ENCODE peak calls at places on chromosome 10, in six cellular contexts. G is SK-N-SH, I is GM23248, E is mammary epithelial cell, U is astrocyte, P is neural progenitor cell. H is an unnamed sample.

GRCh38 chr10:113846036-113846435 is 7.8 kb downstream of the DCLRE1A start:
- DNase-seq in G (no peak), I (no peak), U (no peak), E (no peak), P (no peak), H (no peak)

GRCh38 chr10:30422981-30423654 is 10.9 kb upstream of the MAP3K8 start:
- DNase-seq in U (peak; percentile 71), P (peak; percentile 52), E (peak; percentile 78), G (no peak), I (peak; percentile 72), H (no peak)

GRCh38 chr10:118108194-118109026 is 61.7 kb upstream of the RAB11FIP2 start:
- DNase-seq in I (peak; percentile 54), G (peak; percentile 44), E (peak; percentile 56), U (peak; percentile 20), P (peak; percentile 45), H (no peak)

GRCh38 chr10:107163086-107163880 is 1.2 kb downstream of the SORCS1 start:
- DNase-seq in G (peak; percentile 44), U (no peak), P (peak; percentile 58), I (peak; percentile 7), E (no peak), H (no peak)

GRCh38 chr10:85946713-85947326 is 419.8 kb downstream of the GRID1 start:
- DNase-seq in U (no peak), P (no peak), E (no peak), G (no peak), I (no peak), H (peak; percentile 13)

GRCh38 chr10:63977329-63977923 is 456.2 kb downstream of the REEP3 start:
- DNase-seq in U (peak; percentile 2), I (peak; percentile 56), E (peak; percentile 45), G (peak; percentile 61), P (peak; percentile 68), H (peak; percentile 34)

GRCh38 chr10:129662386-129662785 is 195.3 kb downstream of the MGMT start:
- DNase-seq in U (no peak), P (no peak), E (no peak), I (no peak), G (no peak), H (no peak)

GRCh38 chr10:18134921-18135320 is 5.3 kb upstream of the CACNB2 start:
- DNase-seq in P (no peak), G (no peak), E (no peak), I (no peak), U (no peak), H (no peak)

GRCh38 chr10:74683621-74684114 is 142.7 kb upstream of the KAT6B start:
- DNase-seq in U (no peak), P (no peak), G (no peak), E (no peak), I (no peak), H (no peak)

GRCh38 chr10:98338318-98338717 is 70.3 kb upstream of the LOXL4 start:
- DNase-seq in P (no peak), I (peak; percentile 84), U (peak; percentile 67), E (no peak), G (no peak), H (no peak)

GRCh38 chr10:108957681-108958080 is 965.6 kb downstream of the XPNPEP1 start:
- DNase-seq in G (no peak), U (peak; percentile 51), P (peak; percentile 17), I (peak; percentile 82), E (no peak), H (no peak)

GRCh38 chr10:33233635-33234034 is 100.8 kb downstream of the NRP1 start:
- DNase-seq in U (peak; percentile 67), I (peak; percentile 28), E (no peak), G (no peak), P (no peak), H (no peak)

GRCh38 chr10:63664341-63664885 is 143.2 kb downstream of the REEP3 start:
- DNase-seq in P (no peak), G (no peak), E (no peak), U (no peak), I (no peak), H (no peak)

GRCh38 chr10:57017356-57018037 is 656.4 kb upstream of the ZWINT start:
- DNase-seq in E (no peak), G (no peak), U (no peak), P (no peak), I (no peak), H (no peak)

GRCh38 chr10:17174626-17175025 is 26.8 kb downstream of the TRDMT1 start:
- DNase-seq in U (no peak), I (peak; percentile 10), G (no peak), E (no peak), P (no peak), H (no peak)

GRCh38 chr10:8325417-8325980 is 271.0 kb downstream of the GATA3 start:
- DNase-seq in G (no peak), E (no peak), P (no peak), U (no peak), I (no peak), H (no peak)

GRCh38 chr10:74624501-74624900 is 201.9 kb upstream of the KAT6B start:
- DNase-seq in I (no peak), P (no peak), E (no peak), G (no peak), U (no peak), H (no peak)

GRCh38 chr10:124630551-124630950 is 113.6 kb downstream of the FAM53B start:
- DNase-seq in P (no peak), U (no peak), E (no peak), G (no peak), I (no peak), H (no peak)
- H3K4me1 ChIP-seq in P (peaks cover 30% of the 10 kb centered on the region), U (no peaks in the 10 kb centered on the region), E (peaks cover 48% of the 10 kb centered on the region), G (peaks cover 28% of the 10 kb centered on the region), I (no peaks in the 10 kb centered on the region), H (peaks cover 87% of the 10 kb centered on the region)

DNA sequence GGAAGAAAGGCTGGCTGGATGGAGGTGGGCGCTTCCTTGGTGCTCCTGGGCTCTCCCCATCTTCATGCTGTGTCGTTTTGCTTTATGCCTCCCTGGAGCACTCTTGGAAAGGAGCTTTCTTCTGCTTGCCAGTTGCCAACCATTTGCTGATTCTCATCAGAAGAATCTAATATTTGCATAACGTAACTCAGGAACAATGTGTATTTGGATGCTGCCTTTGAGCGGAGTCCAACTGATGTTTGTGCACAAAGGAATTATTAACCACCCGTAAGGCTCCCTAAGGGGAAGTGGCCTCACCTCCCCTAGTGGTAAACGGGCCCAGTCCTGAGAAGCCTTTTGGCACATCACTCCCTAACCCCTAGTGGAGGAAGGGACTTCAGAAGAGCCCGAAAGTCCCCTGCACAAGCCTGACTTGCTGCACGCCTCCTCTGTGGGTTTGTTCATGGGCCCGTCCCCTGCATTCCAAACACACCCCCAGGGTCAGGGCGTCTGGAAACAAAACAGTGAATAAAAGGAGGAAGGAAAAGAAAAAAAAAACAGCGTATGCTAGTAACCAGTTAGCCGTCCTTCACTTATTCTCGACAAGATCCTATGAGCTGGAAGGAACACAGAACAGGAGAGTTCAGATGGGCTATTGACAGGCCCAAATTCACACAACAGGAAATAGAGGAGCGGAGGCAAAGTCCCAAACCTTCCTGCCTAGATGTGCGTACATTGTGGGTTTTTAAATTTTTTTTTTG is 602.2 kb downstream of the LRMDA start:
- DNase-seq in U (peak; percentile 69), I (peak; percentile 86), E (no peak), G (no peak), P (peak; percentile 38), H (no peak)
- H2AFZ ChIP-seq in U (peak overlapping the region; percentile 24), I (peak overlapping the region; percentile 67), E (peak overlapping the region; percentile 62), G (no peak overlapping the region), P (no peak overlapping the region), H (no peak overlapping the region)

DNA sequence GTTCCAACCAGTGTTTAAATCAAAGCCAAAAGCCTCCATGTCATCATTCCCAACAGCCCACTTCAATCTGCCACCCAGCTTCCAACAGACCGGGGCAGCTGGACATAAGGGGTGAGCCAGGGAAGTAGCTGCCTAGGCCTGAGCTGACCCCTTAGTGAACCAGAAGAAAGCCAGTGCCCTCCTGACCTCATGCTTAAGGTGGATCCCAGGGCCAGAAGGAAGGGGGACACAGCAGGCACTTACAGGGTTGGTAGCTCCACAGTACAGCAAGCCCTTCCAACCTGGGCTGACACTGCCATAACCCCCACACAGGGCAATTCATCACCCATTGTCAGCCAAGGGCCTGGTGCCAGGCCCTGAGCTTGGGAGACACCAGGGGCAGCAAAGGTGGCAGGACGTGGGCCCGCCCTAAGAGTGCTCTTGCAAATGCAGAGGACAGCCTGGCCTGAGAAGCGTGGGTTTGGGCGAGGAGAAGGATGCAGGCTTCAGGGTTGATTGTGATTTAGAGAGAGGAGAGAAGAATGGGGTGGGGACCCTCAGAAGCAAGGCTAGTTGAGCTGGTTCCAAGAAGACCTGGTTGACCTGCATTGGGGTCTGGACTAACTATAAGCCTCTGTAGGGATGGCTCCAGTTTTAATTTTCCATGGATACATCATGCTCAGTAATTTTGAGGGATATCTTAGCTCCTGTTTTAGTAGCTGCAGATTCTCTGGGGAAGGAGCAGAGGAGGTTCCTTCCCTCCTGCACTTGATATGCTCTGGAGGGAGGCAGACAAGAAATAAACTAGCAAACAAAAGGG is 3.1 kb upstream of the CYP26A1 start:
- DNase-seq in I (no peak), U (no peak), G (no peak), P (no peak), E (no peak), H (no peak)
- H3K4me1 ChIP-seq in I (peaks cover 5% of the 10 kb centered on the region), U (peaks cover 20% of the 10 kb centered on the region), G (peaks cover 44% of the 10 kb centered on the region), P (peaks cover 16% of the 10 kb centered on the region), E (peaks cover 41% of the 10 kb centered on the region), H (no peaks in the 10 kb centered on the region)

GRCh38 chr10:123558651-123559050 is 107.5 kb upstream of the GPR26 start:
- DNase-seq in I (no peak), P (no peak), G (no peak), U (no peak), E (no peak), H (no peak)

GRCh38 chr10:123559823-123560092 is 106.4 kb upstream of the GPR26 start:
- DNase-seq in I (no peak), G (no peak), E (no peak), U (no peak), P (no peak), H (no peak)

GRCh38 chr10:123560301-123561144 is 105.6 kb upstream of the GPR26 start:
- DNase-seq in I (no peak), E (no peak), U (no peak), G (no peak), P (no peak), H (no peak)

GRCh38 chr10:123557366-123558108 is 108.6 kb upstream of the GPR26 start:
- DNase-seq in G (no peak), P (no peak), U (no peak), I (no peak), E (no peak), H (no peak)

DNA sequence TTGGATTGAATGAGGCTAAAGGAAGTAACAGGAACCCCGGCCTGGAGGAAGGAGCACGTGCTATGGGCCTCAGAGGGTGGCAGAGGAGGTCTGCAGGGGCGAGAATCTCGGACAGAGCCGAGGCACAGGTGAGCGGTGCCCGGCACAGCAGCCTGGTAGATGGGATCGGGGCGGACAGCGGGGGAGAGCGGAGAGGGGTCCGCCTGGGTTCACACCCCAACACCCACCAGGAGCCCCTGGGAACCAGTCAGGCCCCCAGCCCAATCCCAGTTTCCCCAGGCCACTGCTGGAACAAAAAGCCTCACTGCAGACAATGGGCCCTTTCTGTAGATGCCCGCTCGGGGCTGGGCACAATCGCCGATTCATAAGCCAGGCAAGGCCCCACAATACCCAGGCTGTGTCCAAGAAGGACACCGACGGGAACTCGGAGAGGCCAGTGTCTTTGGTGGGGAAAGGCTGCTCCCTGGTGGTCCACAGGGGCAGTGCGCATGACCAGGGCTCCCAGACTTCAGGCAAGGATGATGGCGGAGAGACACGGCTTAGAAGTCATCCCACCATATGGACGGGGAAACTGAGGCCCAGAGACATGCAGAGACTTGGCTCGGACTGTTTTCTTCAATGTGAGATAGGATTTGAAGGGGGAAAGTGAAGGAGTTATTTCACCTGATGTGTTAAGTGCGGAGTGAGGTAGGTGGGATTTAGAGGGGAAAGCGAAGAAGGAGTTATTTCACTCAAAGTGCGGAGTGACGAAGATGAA is 106.9 kb upstream of the GPR26 start:
- DNase-seq in E (peak; percentile 34), U (peak; percentile 6), G (peak; percentile 88), P (peak; percentile 81), I (peak; percentile 70), H (peak; percentile 61)
- H2AFZ ChIP-seq in E (no peak overlapping the region), U (no peak overlapping the region), G (no peak overlapping the region), P (no peak overlapping the region), I (no peak overlapping the region), H (no peak overlapping the region)

H was measured in DND-41.